ENCODE peak calls at places on chromosome 14, in five cellular contexts. G, Z, R, N and X are unnamed samples.

GRCh38 chr14:90660865-90661570 is 155.2 kb downstream of the TTC7B start:
- DNase-seq in G (no peak), Z (no peak), R (no peak), N (peak; percentile 77), X (no peak)

GRCh38 chr14:95765016-95765415 is 51.1 kb upstream of the TCL1A start:
- DNase-seq in G (no peak), Z (no peak), R (no peak), N (no peak), X (no peak)

GRCh38 chr14:90924618-90925345 is 108.6 kb upstream of the TTC7B start:
- DNase-seq in G (no peak), Z (no peak), R (no peak), N (no peak), X (no peak)

GRCh38 chr14:69963966-69964365 is 84.8 kb downstream of the SMOC1 start:
- DNase-seq in G (no peak), Z (no peak), R (peak; percentile 18), N (no peak), X (no peak)

GRCh38 chr14:55536208-55536708 is 43.7 kb upstream of the KTN1 start:
- DNase-seq in G (no peak), Z (no peak), R (no peak), N (no peak), X (no peak)

GRCh38 chr14:78606111-78606510 is 435.9 kb downstream of the NRXN3 start:
- DNase-seq in G (no peak), Z (no peak), R (no peak), N (no peak), X (no peak)

GRCh38 chr14:99146991-99147740 is 124.8 kb downstream of the BCL11B start:
- DNase-seq in G (no peak), Z (no peak), R (no peak), N (no peak), X (no peak)

GRCh38 chr14:51087024-51087423 is 7.9 kb downstream of the TRIM9 start:
- DNase-seq in G (no peak), Z (no peak), R (peak; percentile 54), N (peak; percentile 9), X (no peak)

GRCh38 chr14:104434214-104435076 is 145.1 kb upstream of the C14orf180 start:
- DNase-seq in G (no peak), Z (no peak), R (no peak), N (no peak), X (no peak)

GRCh38 chr14:28098863-28099262 is 667.7 kb upstream of the FOXG1 start:
- DNase-seq in G (no peak), Z (no peak), R (no peak), N (no peak), X (no peak)

GRCh38 chr14:23514009-23514962 is 37.3 kb downstream of the ZFHX2 start:
- DNase-seq in G (no peak), Z (no peak), R (peak; percentile 31), N (no peak), X (no peak)

GRCh38 chr14:62185078-62185477 is 422.9 kb downstream of the SNAPC1 start:
- DNase-seq in G (no peak), Z (no peak), R (no peak), N (no peak), X (no peak)

GRCh38 chr14:102923920-102924486 is 1.5 kb downstream of the AMN start:
- DNase-seq in G (no peak), Z (no peak), R (no peak), N (no peak), X (no peak)

GRCh38 chr14:95365401-95365800 is 45.7 kb upstream of the CLMN start:
- DNase-seq in G (no peak), Z (no peak), R (no peak), N (no peak), X (no peak)